ENCODE peak calls at places on chromosomes 7 and 10, in four cellular contexts. B is IMR-90, F is H9, Z is H1. T is an unnamed sample.

GRCh38 chr10:36888925-36889573 is 236.3 kb upstream of the ANKRD30A start:
- DNase-seq in F (peak), Z (peak), B (peak), T (peak)

GRCh38 chr7:106061301-106061979 is 50.7 kb downstream of the SYPL1 start:
- DNase-seq in F (no peak), B (no peak), Z (no peak), T (no peak)

GRCh38 chr7:75642810-75643486 is 95.8 kb downstream of the HIP1 start:
- DNase-seq in Z (no peak), B (peak), F (peak), T (peak)

GRCh38 chr10:117865945-117866344 is 180.8 kb downstream of the RAB11FIP2 start:
- DNase-seq in B (no peak), Z (no peak), F (no peak), T (no peak)

GRCh38 chr7:98993024-98993897 is 114.9 kb downstream of the TRRAP start:
- DNase-seq in Z (no peak), B (no peak), F (no peak), T (peak)

GRCh38 chr7:134767567-134768168 is 11.8 kb upstream of the CALD1 start:
- DNase-seq in Z (no peak), B (no peak), F (no peak), T (no peak)

GRCh38 chr10:114347191-114347739 is 57.0 kb downstream of the AFAP1L2 start:
- DNase-seq in F (no peak), Z (no peak), B (no peak), T (no peak)

GRCh38 chr10:62456611-62457101 is 82.5 kb downstream of the ZNF365 start:
- DNase-seq in Z (no peak), B (peak), F (no peak), T (no peak)

GRCh38 chr7:68162712-68163111 is 1166.1 kb downstream of the TYW1 start:
- DNase-seq in F (no peak), B (no peak), Z (no peak), T (no peak)

GRCh38 chr10:99673492-99673891 is 14.2 kb downstream of the ENTPD7 start:
- DNase-seq in F (no peak), B (no peak), Z (no peak), T (no peak)

GRCh38 chr10:15035385-15036301 is 8.1 kb upstream of the OLAH start:
- DNase-seq in F (peak), Z (no peak), B (peak), T (peak)

GRCh38 chr10:78780551-78780961 is 288.2 kb upstream of the ZMIZ1 start:
- DNase-seq in Z (no peak), F (no peak), B (no peak), T (no peak)

GRCh38 chr10:131167036-131167860 is 144.3 kb downstream of the TCERG1L start:
- DNase-seq in F (peak), Z (no peak), B (no peak), T (no peak)
- H4K5ac ChIP-seq in F (no peak), Z (no peak), B (no peak), T (no peak)

GRCh38 chr10:108545921-108546320 is 1377.4 kb downstream of the XPNPEP1 start:
- DNase-seq in B (no peak), F (peak), Z (no peak), T (peak)
- H4K5ac ChIP-seq in B (no peak), F (no peak), Z (no peak), T (no peak)

GRCh38 chr7:34307540-34307939 is 350.5 kb upstream of the NPSR1 start:
- DNase-seq in F (no peak), Z (no peak), B (no peak), T (no peak)
- H4K5ac ChIP-seq in F (no peak), Z (no peak), B (no peak), T (no peak)

GRCh38 chr10:133511408-133511807 is 15.8 kb upstream of the CYP2E1 start:
- DNase-seq in Z (no peak), F (no peak), B (no peak), T (no peak)

GRCh38 chr10:133515471-133515870 is 11.7 kb upstream of the CYP2E1 start:
- DNase-seq in F (no peak), Z (no peak), B (no peak), T (no peak)

GRCh38 chr10:133511907-133512528 is 15.1 kb upstream of the CYP2E1 start:
- DNase-seq in Z (no peak), B (no peak), F (no peak), T (no peak)

GRCh38 chr10:133509700-133510099 is 17.5 kb upstream of the CYP2E1 start:
- DNase-seq in B (no peak), Z (no peak), F (no peak), T (no peak)
- H4K5ac ChIP-seq in B (no peak), Z (no peak), F (no peak), T (no peak)

GRCh38 chr7:74121401-74122249 is 38.0 kb downstream of the LIMK1 start:
- DNase-seq in Z (no peak), F (no peak), B (no peak), T (no peak)
- H4K5ac ChIP-seq in Z (no peak), F (no peak), B (no peak), T (no peak)

GRCh38 chr10:74047871-74048270 is 50.0 kb downstream of the VCL start:
- DNase-seq in F (no peak), B (peak), Z (no peak), T (no peak)

GRCh38 chr10:74040200-74041126 is 42.5 kb downstream of the VCL start:
- DNase-seq in Z (no peak), B (no peak), F (no peak), T (no peak)

GRCh38 chr10:74047304-74047703 is 49.4 kb downstream of the VCL start:
- DNase-seq in Z (no peak), B (peak), F (no peak), T (no peak)

GRCh38 chr10:74048433-74048832 is 50.5 kb downstream of the VCL start:
- DNase-seq in F (no peak), B (no peak), Z (no peak), T (no peak)

GRCh38 chr10:74044419-74044818 is 46.5 kb downstream of the VCL start:
- DNase-seq in B (no peak), F (no peak), Z (no peak), T (no peak)
- H4K5ac ChIP-seq in B (no peak), F (no peak), Z (no peak), T (no peak)

GRCh38 chr10:97048649-97049427 is 136.9 kb downstream of the SLIT1 start:
- DNase-seq in Z (no peak), F (no peak), B (no peak), T (no peak)
- H4K5ac ChIP-seq in Z (no peak), F (no peak), B (no peak), T (no peak)

GRCh38 chr10:51125518-51125917 is 51.2 kb downstream of the PRKG1 start:
- DNase-seq in Z (no peak), F (no peak), B (no peak), T (no peak)
- H4K5ac ChIP-seq in Z (no peak), F (no peak), B (no peak), T (no peak)